ENCODE peak calls at places on chromosomes 16 and 17, in seven cellular contexts. One of them, this sample, is unnamed.

GRCh38 chr16:89290887-89291286 is 73.4 kb downstream of the ZNF778 start:
- DNase-seq in ovary: no peak
- DNase-seq in heart left ventricle: no peak
- DNase-seq in uterus: no peak
- DNase-seq in sigmoid colon: no peak
- DNase-seq in A549: no peak
- DNase-seq in endothelial cell of umbilical vein: no peak
- DNase-seq in this sample: no peak

GRCh38 chr16:79217375-79218011 is 383.0 kb downstream of the MAF start:
- DNase-seq in endothelial cell of umbilical vein: no peak
- DNase-seq in A549: no peak
- DNase-seq in ovary: no peak
- DNase-seq in uterus: no peak
- DNase-seq in sigmoid colon: no peak
- DNase-seq in heart left ventricle: no peak
- DNase-seq in this sample: no peak

GRCh38 chr17:67157732-67158639 is 87.0 kb downstream of the HELZ start:
- DNase-seq in A549: peak
- DNase-seq in heart left ventricle: no peak
- DNase-seq in endothelial cell of umbilical vein: peak
- DNase-seq in ovary: no peak
- DNase-seq in uterus: no peak
- DNase-seq in sigmoid colon: no peak
- DNase-seq in this sample: no peak

GRCh38 chr16:26510924-26511323 is 555.8 kb upstream of the C16orf82 start:
- DNase-seq in endothelial cell of umbilical vein: no peak
- DNase-seq in heart left ventricle: no peak
- DNase-seq in A549: no peak
- DNase-seq in ovary: no peak
- DNase-seq in uterus: no peak
- DNase-seq in sigmoid colon: no peak
- DNase-seq in this sample: no peak

GRCh38 chr16:2715519-2715918 is 4.5 kb downstream of the PRSS27 start:
- DNase-seq in endothelial cell of umbilical vein: peak
- DNase-seq in sigmoid colon: no peak
- DNase-seq in heart left ventricle: peak
- DNase-seq in A549: no peak
- DNase-seq in ovary: no peak
- DNase-seq in uterus: peak
- DNase-seq in this sample: no peak

GRCh38 chr16:59905628-59906027 is 1171.5 kb upstream of the GOT2 start:
- DNase-seq in ovary: no peak
- DNase-seq in sigmoid colon: no peak
- DNase-seq in A549: peak
- DNase-seq in endothelial cell of umbilical vein: no peak
- DNase-seq in uterus: no peak
- DNase-seq in heart left ventricle: no peak
- DNase-seq in this sample: no peak

GRCh38 chr17:77959216-77959925 is 868 bp downstream of the TNRC6C start:
- DNase-seq in sigmoid colon: no peak
- DNase-seq in uterus: peak
- DNase-seq in ovary: peak
- DNase-seq in heart left ventricle: no peak
- DNase-seq in A549: peak
- DNase-seq in endothelial cell of umbilical vein: no peak
- DNase-seq in this sample: no peak

GRCh38 chr17:65434251-65434650 is 127.2 kb downstream of the AXIN2 start:
- DNase-seq in ovary: no peak
- DNase-seq in A549: no peak
- DNase-seq in heart left ventricle: no peak
- DNase-seq in sigmoid colon: no peak
- DNase-seq in endothelial cell of umbilical vein: no peak
- DNase-seq in uterus: no peak
- DNase-seq in this sample: no peak

GRCh38 chr17:15952048-15952532 is 7.2 kb downstream of the ADORA2B start:
- DNase-seq in heart left ventricle: no peak
- DNase-seq in A549: no peak
- DNase-seq in ovary: no peak
- DNase-seq in uterus: no peak
- DNase-seq in sigmoid colon: peak
- DNase-seq in endothelial cell of umbilical vein: no peak
- DNase-seq in this sample: no peak

GRCh38 chr16:67312450-67313118 is 14.0 kb downstream of the KCTD19 start:
- DNase-seq in ovary: no peak
- DNase-seq in endothelial cell of umbilical vein: peak
- DNase-seq in A549: no peak
- DNase-seq in heart left ventricle: no peak
- DNase-seq in sigmoid colon: no peak
- DNase-seq in uterus: no peak
- DNase-seq in this sample: no peak

GRCh38 chr16:53090591-53091507 is 36.1 kb downstream of the CHD9 start:
- DNase-seq in uterus: peak
- DNase-seq in endothelial cell of umbilical vein: peak
- DNase-seq in heart left ventricle: peak
- DNase-seq in sigmoid colon: peak
- DNase-seq in ovary: peak
- DNase-seq in A549: no peak
- DNase-seq in this sample: peak

GRCh38 chr17:54882950-54883349 is 17.7 kb upstream of the TOM1L1 start:
- DNase-seq in A549: no peak
- DNase-seq in heart left ventricle: no peak
- DNase-seq in endothelial cell of umbilical vein: no peak
- DNase-seq in sigmoid colon: no peak
- DNase-seq in ovary: no peak
- DNase-seq in uterus: no peak
- DNase-seq in this sample: no peak

DNA sequence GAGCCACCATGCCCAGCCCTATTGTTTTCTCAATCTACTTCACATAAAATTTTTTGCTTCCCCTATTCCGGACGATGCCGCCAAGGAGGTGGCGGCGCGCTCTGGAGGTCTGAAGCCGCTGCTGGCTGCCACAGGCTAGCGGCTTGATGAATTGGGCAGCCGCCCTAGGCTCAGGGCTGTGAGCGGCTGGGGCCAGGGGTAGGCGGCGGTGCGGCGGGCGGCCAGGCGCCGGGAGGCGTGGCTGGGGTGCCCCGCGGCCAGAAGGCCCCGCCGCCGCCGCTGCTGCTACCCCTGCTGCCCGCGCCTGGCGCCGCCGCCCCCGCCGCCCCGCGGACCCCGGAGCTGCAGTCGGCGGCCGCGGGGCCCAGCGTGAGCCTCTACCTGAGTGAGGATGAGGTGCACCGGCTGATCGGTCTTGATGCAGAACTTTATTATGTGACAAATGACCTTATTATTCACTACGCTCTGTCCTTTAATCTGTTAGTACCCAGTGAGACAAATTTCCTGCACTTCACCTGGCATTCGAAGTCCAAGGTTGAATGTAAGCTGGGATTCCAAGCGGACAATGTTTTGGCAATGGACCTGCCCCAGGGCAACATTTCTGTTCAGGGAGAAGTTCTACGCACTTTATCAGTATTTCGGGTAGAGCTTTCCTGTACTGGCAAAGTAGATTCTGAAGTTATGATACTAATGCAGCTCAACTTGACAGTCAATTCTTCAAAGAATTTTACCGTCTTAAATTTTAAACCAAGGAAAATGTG is 41.7 kb downstream of the ANKFY1 start:
- DNase-seq in uterus: no peak
- DNase-seq in heart left ventricle: no peak
- DNase-seq in ovary: no peak
- DNase-seq in A549: no peak
- DNase-seq in sigmoid colon: no peak
- DNase-seq in endothelial cell of umbilical vein: no peak
- DNase-seq in this sample: no peak
- H3K27ac ChIP-seq in uterus: peak
- H3K27ac ChIP-seq in heart left ventricle: no peak
- H3K27ac ChIP-seq in ovary: no peak
- H3K27ac ChIP-seq in A549: no peak
- H3K27ac ChIP-seq in sigmoid colon: peak
- H3K27ac ChIP-seq in endothelial cell of umbilical vein: no peak
- H3K27ac ChIP-seq in this sample: no peak

GRCh38 chr17:32323784-32324590 is 18.0 kb downstream of the C17orf75 start:
- DNase-seq in endothelial cell of umbilical vein: peak
- DNase-seq in heart left ventricle: no peak
- DNase-seq in sigmoid colon: no peak
- DNase-seq in ovary: no peak
- DNase-seq in A549: no peak
- DNase-seq in uterus: no peak
- DNase-seq in this sample: no peak
- TF ChIP-seq POLR2A in endothelial cell of umbilical vein: no peak
- TF ChIP-seq POLR2A in heart left ventricle: no peak
- TF ChIP-seq POLR2A in sigmoid colon: no peak
- TF ChIP-seq POLR2A in ovary: no peak
- TF ChIP-seq POLR2A in A549: no peak
- TF ChIP-seq POLR2A in uterus: no peak
- TF ChIP-seq POLR2A in this sample: no peak

DNA sequence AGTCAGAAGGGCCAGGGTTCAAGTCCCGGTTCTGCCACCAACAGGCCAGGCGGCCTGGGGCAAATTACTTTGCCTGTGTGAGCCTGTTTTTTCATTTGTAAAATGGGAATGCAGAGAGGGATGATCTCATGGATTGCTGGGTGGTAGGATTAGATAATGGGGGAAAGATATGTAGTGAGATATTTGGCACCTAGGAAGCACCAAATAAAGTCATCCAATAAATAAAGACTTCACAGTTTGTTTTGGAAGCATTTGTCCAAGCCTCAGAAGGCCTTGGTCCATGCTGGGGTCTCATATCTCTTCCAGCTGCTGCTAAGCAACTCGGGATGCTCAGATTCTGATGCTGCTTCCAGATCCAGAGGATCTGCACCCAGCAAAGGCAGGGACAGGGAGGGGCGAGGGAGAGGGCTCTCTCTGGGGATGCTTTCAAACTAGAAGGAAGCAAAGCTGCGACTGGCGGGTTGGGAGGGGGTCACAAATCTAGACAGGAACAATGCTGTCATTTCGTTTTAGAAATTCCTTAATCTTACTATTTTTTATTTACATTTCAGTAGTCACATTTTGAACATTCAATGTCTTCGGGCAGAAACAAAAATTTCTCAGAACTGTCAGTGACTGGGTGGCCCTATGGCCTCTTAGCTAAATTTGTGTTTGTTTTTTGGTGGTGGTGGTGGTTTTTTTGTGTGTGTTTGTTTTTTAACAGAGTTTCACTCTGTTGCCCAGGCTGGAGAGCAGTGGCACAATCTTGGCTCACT is 114.9 kb upstream of the CDH5 start:
- DNase-seq in heart left ventricle: no peak
- DNase-seq in endothelial cell of umbilical vein: no peak
- DNase-seq in uterus: no peak
- DNase-seq in ovary: no peak
- DNase-seq in sigmoid colon: peak
- DNase-seq in A549: no peak
- DNase-seq in this sample: no peak
- H3K27ac ChIP-seq in heart left ventricle: no peak
- H3K27ac ChIP-seq in endothelial cell of umbilical vein: no peak
- H3K27ac ChIP-seq in uterus: peak
- H3K27ac ChIP-seq in ovary: no peak
- H3K27ac ChIP-seq in sigmoid colon: peak
- H3K27ac ChIP-seq in A549: no peak
- H3K27ac ChIP-seq in this sample: no peak

GRCh38 chr17:35930211-35931065 is at the start of gene RDM1:
- DNase-seq in A549: peak
- DNase-seq in endothelial cell of umbilical vein: peak
- DNase-seq in heart left ventricle: peak
- DNase-seq in uterus: peak
- DNase-seq in sigmoid colon: no peak
- DNase-seq in ovary: peak
- DNase-seq in this sample: no peak
- TF ChIP-seq POLR2A in A549: peak
- TF ChIP-seq POLR2A in endothelial cell of umbilical vein: no peak
- TF ChIP-seq POLR2A in heart left ventricle: no peak
- TF ChIP-seq POLR2A in uterus: no peak
- TF ChIP-seq POLR2A in sigmoid colon: no peak
- TF ChIP-seq POLR2A in ovary: no peak
- TF ChIP-seq POLR2A in this sample: no peak

DNA sequence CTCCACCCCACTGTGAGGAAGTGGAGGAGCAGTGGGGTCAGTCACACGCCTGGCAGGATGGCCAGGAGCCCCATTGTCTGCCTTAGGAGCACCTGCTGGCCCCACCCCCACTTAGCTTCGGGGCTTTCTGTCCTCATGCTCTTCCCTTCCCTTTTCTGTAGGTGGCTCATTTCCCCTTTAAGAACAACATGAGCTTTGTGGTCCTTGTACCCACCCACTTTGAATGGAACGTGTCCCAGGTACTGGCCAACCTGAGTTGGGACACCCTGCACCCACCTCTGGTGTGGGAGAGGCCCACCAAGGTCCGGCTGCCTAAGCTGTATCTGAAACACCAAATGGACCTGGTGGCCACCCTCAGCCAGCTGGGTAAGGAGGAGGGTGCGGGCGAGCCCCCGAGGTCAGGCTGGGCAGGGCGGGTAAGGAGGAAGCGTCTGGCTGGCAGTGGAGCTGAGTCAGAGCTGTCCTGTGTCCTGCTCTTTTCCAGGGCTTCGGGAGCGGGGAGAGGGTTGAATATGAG is 9.4 kb upstream of the SERPINF1 start:
- DNase-seq in heart left ventricle: no peak
- DNase-seq in uterus: no peak
- DNase-seq in ovary: no peak
- DNase-seq in sigmoid colon: no peak
- DNase-seq in endothelial cell of umbilical vein: no peak
- DNase-seq in A549: peak
- DNase-seq in this sample: no peak
- H3K27ac ChIP-seq in heart left ventricle: no peak
- H3K27ac ChIP-seq in uterus: no peak
- H3K27ac ChIP-seq in ovary: no peak
- H3K27ac ChIP-seq in sigmoid colon: no peak
- H3K27ac ChIP-seq in endothelial cell of umbilical vein: no peak
- H3K27ac ChIP-seq in A549: peak
- H3K27ac ChIP-seq in this sample: peak